ENCODE peak calls at places on chromosomes 16 and 17, in five cellular contexts. R is MM.1S, N is body of pancreas, W is PC-9, B is mammary epithelial cell. H is an unnamed sample.

GRCh38 chr17:76529224-76529642 is 8.3 kb downstream of the CYGB start:
- DNase-seq in R (no peak), N (peak), W (peak), B (peak), H (no peak)

GRCh38 chr16:11349599-11350276 is 4.5 kb downstream of the RMI2 start:
- DNase-seq in R (no peak), N (peak), W (no peak), B (peak), H (peak)

GRCh38 chr17:81339180-81339501 is 44.0 kb upstream of the SLC38A10 start:
- DNase-seq in R (no peak), N (no peak), W (no peak), B (no peak), H (no peak)

GRCh38 chr16:4193920-4194319 is 48.0 kb downstream of the SRL start:
- DNase-seq in R (no peak), N (no peak), W (no peak), B (no peak), H (no peak)

GRCh38 chr17:61496957-61497653 is 44.9 kb downstream of the TBX4 start:
- DNase-seq in R (no peak), N (no peak), W (no peak), B (no peak), H (no peak)

GRCh38 chr16:54283735-54284318 is 2.8 kb downstream of the IRX3 start:
- DNase-seq in R (no peak), N (no peak), W (no peak), B (peak), H (no peak)

GRCh38 chr17:48882272-48882671 is 10.3 kb upstream of the ATP5MC1 start:
- DNase-seq in R (peak), N (no peak), W (no peak), B (no peak), H (no peak)

GRCh38 chr16:88118376-88118775 is 167.1 kb downstream of the BANP start:
- DNase-seq in R (no peak), N (no peak), W (peak), B (no peak), H (no peak)

GRCh38 chr16:80931985-80932720 is 74.5 kb downstream of the CMC2 start:
- DNase-seq in R (no peak), N (peak), W (peak), B (peak), H (peak)

GRCh38 chr17:81665205-81666091 is 957 bp downstream of the OXLD1 start:
- DNase-seq in R (peak), N (peak), W (peak), B (peak), H (peak)

GRCh38 chr17:38625482-38625881 is 19.7 kb upstream of the SRCIN1 start:
- DNase-seq in R (no peak), N (no peak), W (no peak), B (no peak), H (no peak)

GRCh38 chr17:951388-952132 is 28.0 kb downstream of the NXN start:
- DNase-seq in R (no peak), N (peak), W (peak), B (peak), H (no peak)

GRCh38 chr17:2335726-2336214 is 487 bp downstream of the TSR1 start:
- DNase-seq in R (no peak), N (peak), W (peak), B (no peak), H (no peak)

GRCh38 chr17:28180449-28180848 is 138.0 kb downstream of the NLK start:
- DNase-seq in R (no peak), N (no peak), W (no peak), B (peak), H (no peak)

GRCh38 chr16:84207266-84207665 is 16.3 kb downstream of the ADAD2 start:
- DNase-seq in R (no peak), N (no peak), W (no peak), B (no peak), H (no peak)

GRCh38 chr17:81398170-81398854 is 3.1 kb downstream of the BAHCC1 start:
- DNase-seq in R (no peak), N (peak), W (peak), B (peak), H (no peak)

GRCh38 chr16:24208710-24209109 is 47.4 kb upstream of the CACNG3 start:
- DNase-seq in R (no peak), N (no peak), W (no peak), B (no peak), H (peak)

GRCh38 chr17:72171703-72172670 is 51.2 kb downstream of the SOX9 start:
- DNase-seq in R (no peak), N (no peak), W (no peak), B (no peak), H (no peak)

GRCh38 chr16:16828913-16829398 is 450.0 kb downstream of the NPIPA7 start:
- DNase-seq in R (no peak), N (no peak), W (no peak), B (no peak), H (no peak)

GRCh38 chr17:36124879-36125824 is 21.5 kb downstream of the CCL4 start:
- DNase-seq in R (no peak), N (no peak), W (no peak), B (no peak), H (no peak)
- TF ChIP-seq CTCF in R (no peak), N (no peak), W (no peak), B (no peak), H (no peak)

GRCh38 chr16:70683146-70683944 is 2.5 kb downstream of the MTSS2 start:
- DNase-seq in R (no peak), N (no peak), W (no peak), B (no peak), H (no peak)
- H3K4me3 ChIP-seq in R (no peak), N (no peak), W (no peak), B (peak), H (peak)

DNA sequence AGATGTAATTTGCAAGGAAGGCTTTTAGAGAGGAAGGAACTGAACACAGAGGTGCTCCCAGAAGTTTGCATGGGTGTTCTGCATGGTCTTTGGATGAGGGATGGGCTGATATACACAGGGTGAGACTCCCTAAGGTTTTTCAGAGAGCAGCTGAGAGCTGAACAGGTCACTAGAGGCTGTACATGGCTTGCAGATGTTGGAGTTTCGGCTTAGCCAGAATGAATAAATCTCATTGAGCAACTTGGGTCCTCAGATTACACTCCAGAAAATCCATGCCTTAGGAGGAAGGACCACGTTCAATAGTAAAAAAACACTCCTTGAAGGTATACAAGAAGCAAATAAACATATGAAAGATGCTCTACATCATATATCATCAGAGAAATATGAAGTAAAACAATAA is 7.5 kb upstream of the ITGB3 start:
- DNase-seq in R (no peak), N (no peak), W (no peak), B (no peak), H (no peak)
- H3K27ac ChIP-seq in R (no peak), N (no peak), W (no peak), B (no peak), H (no peak)

GRCh38 chr17:66275651-66276050 is 26.8 kb upstream of the PRKCA start:
- DNase-seq in R (no peak), N (peak), W (peak), B (peak), H (no peak)
- TF ChIP-seq CTCF in R (no peak), N (no peak), W (no peak), B (peak), H (no peak)

GRCh38 chr17:74961657-74962360 is 10.8 kb downstream of the HID1 start:
- DNase-seq in R (peak), N (peak), W (peak), B (peak), H (peak)
- H3K4me3 ChIP-seq in R (no peak), N (no peak), W (no peak), B (no peak), H (no peak)

DNA sequence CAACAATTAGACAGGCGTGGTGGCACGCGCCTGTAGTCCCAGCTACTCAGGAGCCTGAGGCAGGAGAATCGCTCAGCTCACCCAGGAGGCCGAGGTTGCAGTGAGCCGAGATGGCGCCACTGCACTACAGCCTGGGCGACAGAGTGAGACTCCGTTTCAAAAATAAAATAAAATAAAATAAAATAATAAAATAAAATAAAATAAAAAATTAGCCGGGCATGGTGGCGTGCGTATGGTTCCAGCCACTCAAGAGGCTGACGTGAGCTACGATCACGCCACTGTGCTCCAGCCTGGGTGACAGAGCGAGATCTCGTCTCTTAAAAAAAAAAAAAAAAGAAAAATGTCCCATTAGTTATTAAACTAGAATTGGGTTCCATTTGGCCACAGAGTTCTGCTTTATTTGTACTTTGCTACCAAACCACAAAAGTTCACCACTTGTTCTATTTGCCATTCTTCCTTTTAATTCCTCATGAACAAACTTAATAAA is 1.2 kb downstream of the CYTH1 start:
- DNase-seq in R (no peak), N (no peak), W (no peak), B (no peak), H (no peak)
- H3K27ac ChIP-seq in R (peak), N (peak), W (no peak), B (peak), H (peak)

GRCh38 chr17:19377602-19378415 is 489 bp upstream of the MAPK7 start:
- DNase-seq in R (peak), N (peak), W (peak), B (peak), H (peak)
- TF ChIP-seq CTCF in R (no peak), N (no peak), W (peak), B (peak), H (peak)

GRCh38 chr16:648786-649589 is at the start of gene WDR90:
- DNase-seq in R (peak), N (peak), W (peak), B (peak), H (peak)
- H3K4me3 ChIP-seq in R (peak), N (peak), W (peak), B (peak), H (peak)

GRCh38 chr16:68249361-68249760 is 4.2 kb downstream of the PLA2G15 start:
- DNase-seq in R (no peak), N (no peak), W (no peak), B (no peak), H (no peak)

GRCh38 chr16:68251812-68252211 is 6.6 kb downstream of the PLA2G15 start:
- DNase-seq in R (peak), N (no peak), W (no peak), B (no peak), H (no peak)

GRCh38 chr16:68253721-68254120 is 8.5 kb downstream of the PLA2G15 start:
- DNase-seq in R (no peak), N (no peak), W (no peak), B (no peak), H (no peak)

GRCh38 chr16:68250951-68251350 is 5.8 kb downstream of the PLA2G15 start:
- DNase-seq in R (peak), N (no peak), W (no peak), B (no peak), H (no peak)

GRCh38 chr16:68252383-68252782 is 7.2 kb downstream of the PLA2G15 start:
- DNase-seq in R (peak), N (no peak), W (no peak), B (no peak), H (no peak)
- H3K27ac ChIP-seq in R (peak), N (no peak), W (no peak), B (no peak), H (no peak)

GRCh38 chr17:46193246-46193625 is at the start of gene KANSL1:
- DNase-seq in R (peak), N (peak), W (peak), B (peak), H (peak)
- TF ChIP-seq CTCF in R (no peak), N (peak), W (no peak), B (peak), H (peak)